ENCODE peak calls at places on chromosomes 13 and 19, in ten cellular contexts. Y is renal cortical epithelial cell; A is NCI-H1105 treated with DMSO at 0.1 percent for 48 hours; N is stimulated activated CD8-positive, alpha-beta memory T cell treated with anti-CD3 and anti-CD28 coated beads, Interleukin-2, amount 100 ng/mL, for 48 hours; Z is stimulated activated CD4-positive, alpha-beta T cell treated with anti-CD3 and anti-CD28 coated beads, Interleukin-2, amount 100 ng/mL, for 24 hours; G is adipocyte; I is RPMI7951; K is EL; L is left colon; B is tibial nerve. T is an unnamed sample.

GRCh38 chr13:100461309-100462035 is 127.1 kb downstream of the GGACT start:
- DNase-seq in K (no peak), I (no peak), A (peak), N (no peak), B (no peak), Y (no peak), G (peak), Z (no peak), L (no peak), T (no peak)

GRCh38 chr13:106500450-106500849 is 35.0 kb downstream of the EFNB2 start:
- DNase-seq in A (no peak), Z (no peak), I (peak), G (no peak), K (no peak), Y (no peak), N (no peak), L (no peak), B (no peak), T (no peak)

GRCh38 chr13:55577847-55578210 is 1562.9 kb upstream of the PRR20A start:
- DNase-seq in A (no peak), Z (no peak), B (no peak), G (no peak), K (no peak), I (no peak), Y (no peak), N (no peak), L (no peak), T (no peak)

GRCh38 chr13:68588623-68589022 is 1358.5 kb upstream of the PCDH9 start:
- DNase-seq in G (no peak), N (no peak), B (no peak), I (no peak), L (no peak), Z (no peak), Y (no peak), A (no peak), K (no peak), T (peak)

GRCh38 chr19:42498387-42498786 is 29.9 kb downstream of the CEACAM1 start:
- DNase-seq in A (no peak), B (no peak), N (no peak), I (no peak), G (no peak), Y (no peak), Z (no peak), K (no peak), L (no peak), T (no peak)

GRCh38 chr13:21673592-21674270 is 2.9 kb downstream of the FGF9 start:
- DNase-seq in I (no peak), A (peak), G (peak), L (no peak), Y (no peak), N (no peak), B (no peak), K (peak), Z (peak), T (peak)

GRCh38 chr19:30936276-30936675 is 413.0 kb downstream of the TSHZ3 start:
- DNase-seq in K (no peak), L (no peak), Z (no peak), I (no peak), A (no peak), Y (no peak), N (no peak), G (no peak), B (no peak), T (no peak)

GRCh38 chr13:112959206-112959605 is 9.8 kb upstream of the MCF2L start:
- DNase-seq in Z (no peak), L (peak), N (no peak), B (no peak), G (no peak), A (no peak), K (no peak), Y (no peak), I (peak), T (no peak)

GRCh38 chr13:110308377-110309158 is 1.5 kb downstream of the COL4A2 start:
- DNase-seq in Y (peak), G (peak), L (peak), Z (no peak), K (peak), A (peak), N (no peak), I (peak), B (peak), T (no peak)

GRCh38 chr13:64397699-64398098 is 2832.4 kb downstream of the PCDH9 start:
- DNase-seq in Z (no peak), Y (no peak), A (no peak), K (peak), N (no peak), G (peak), B (no peak), I (peak), L (no peak), T (no peak)

GRCh38 chr19:18373892-18374629 is 11.9 kb upstream of the GDF15 start:
- DNase-seq in Z (peak), Y (peak), L (peak), A (peak), K (peak), I (peak), G (peak), B (peak), N (peak), T (peak)

GRCh38 chr13:112716841-112717520 is 27.1 kb downstream of the ATP11A start:
- DNase-seq in Y (no peak), A (no peak), L (no peak), N (no peak), Z (no peak), B (no peak), K (no peak), G (no peak), I (no peak), T (no peak)

GRCh38 chr13:72686766-72687165 is 40.7 kb downstream of the MZT1 start:
- DNase-seq in N (no peak), Z (no peak), K (no peak), G (no peak), B (no peak), I (no peak), L (no peak), Y (no peak), A (no peak), T (no peak)

GRCh38 chr19:13011653-13012389 is 16.5 kb downstream of the NFIX start:
- DNase-seq in N (no peak), Y (no peak), B (no peak), I (no peak), Z (peak), G (no peak), A (no peak), L (no peak), K (no peak), T (no peak)

GRCh38 chr19:45766919-45767346 is 2.1 kb downstream of the SIX5 start:
- DNase-seq in I (no peak), L (peak), G (peak), Y (no peak), A (no peak), K (peak), Z (no peak), B (no peak), N (no peak), T (no peak)

GRCh38 chr19:45340899-45341453 is 426 bp downstream of the KLC3 start:
- DNase-seq in K (no peak), Y (no peak), Z (no peak), B (no peak), A (no peak), N (no peak), G (no peak), L (no peak), I (peak), T (no peak)

GRCh38 chr13:26486550-26486949 is 70.9 kb upstream of the WASF3 start:
- DNase-seq in K (no peak), L (peak), B (no peak), G (no peak), A (no peak), I (no peak), N (no peak), Z (no peak), Y (no peak), T (no peak)

GRCh38 chr13:30869491-30869890 is 36.6 kb upstream of the MEDAG start:
- DNase-seq in K (peak), Z (no peak), N (no peak), B (no peak), G (peak), Y (no peak), I (peak), A (no peak), L (no peak), T (no peak)

GRCh38 chr19:55090564-55090963 is 14.9 kb downstream of the EPS8L1 start:
- DNase-seq in L (no peak), G (no peak), Y (no peak), A (no peak), Z (no peak), K (no peak), I (no peak), N (no peak), B (no peak), T (no peak)

T was measured in stimulated activated naive B cell treated with anti-CD40 and anti-IgM and Interleukin-4, amounts not matched to agents 10 μg/mL and 1 μg/mL and 100 μg/mL, for 72 hours.